ENCODE peak calls at places on chromosomes 4 and X, in four cellular contexts. W, U, Y and R are unnamed samples.
A peak's percentile ranks its signal among the peaks of the same experiment; 100 is the strongest.

GRCh38 chr4:3522326-3522640 is 9.9 kb downstream of the LRPAP1 start:
- DNase-seq in U (no peak), Y (no peak), W (no peak), R (no peak)

GRCh38 chr4:37895271-37895670 is 4.4 kb downstream of the TBC1D1 start:
- DNase-seq in W (no peak), Y (no peak), U (no peak), R (no peak)

GRCh38 chr4:41363384-41363981 is 106.8 kb downstream of the UCHL1 start:
- DNase-seq in Y (no peak), U (peak; percentile 60), W (peak; percentile 75), R (peak; percentile 77)

GRCh38 chr4:65668201-65669007 is 1.9 kb downstream of the EPHA5 start:
- DNase-seq in Y (peak; percentile 36), W (peak; percentile 63), U (no peak), R (no peak)

GRCh38 chrX:110914281-110914680 is 118.7 kb upstream of the CHRDL1 start:
- DNase-seq in Y (no peak), W (peak; percentile 39), U (no peak), R (no peak)

GRCh38 chr4:171279131-171279530 is 534.1 kb upstream of the GALNTL6 start:
- DNase-seq in W (no peak), Y (no peak), U (no peak), R (no peak)

GRCh38 chr4:33924801-33925200 is 2319.5 kb downstream of the ARAP2 start:
- DNase-seq in U (no peak), Y (no peak), W (peak; percentile 35), R (no peak)

GRCh38 chr4:184648220-184649025 is 824 bp downstream of the CASP3 start:
- DNase-seq in U (peak; percentile 83), Y (peak; percentile 69), W (peak; percentile 56), R (peak; percentile 68)

GRCh38 chr4:38326499-38326898 is 337.5 kb upstream of the KLF3 start:
- DNase-seq in Y (no peak), U (no peak), W (no peak), R (no peak)

GRCh38 chrX:78303086-78303485 is 24.3 kb downstream of the CYSLTR1 start:
- DNase-seq in Y (no peak), W (no peak), U (no peak), R (no peak)

GRCh38 chr4:173494013-173494970 is 35.7 kb downstream of the HAND2 start:
- DNase-seq in U (peak; percentile 46), W (peak; percentile 52), Y (peak; percentile 83), R (no peak)

GRCh38 chrX:72306851-72307645 is 1.3 kb upstream of the CITED1 start:
- DNase-seq in Y (peak; percentile 48), U (peak; percentile 40), W (peak; percentile 62), R (peak; percentile 60)

GRCh38 chr4:133188433-133189175 is 39.5 kb downstream of the PCDH10 start:
- DNase-seq in U (no peak), Y (no peak), W (no peak), R (no peak)

GRCh38 chr4:158182736-158183135 is 9.9 kb upstream of the GASK1B start:
- DNase-seq in U (no peak), W (no peak), Y (no peak), R (no peak)

GRCh38 chr4:41360911-41361830 is 104.4 kb downstream of the UCHL1 start:
- DNase-seq in Y (peak; percentile 54), U (peak; percentile 53), W (no peak), R (peak; percentile 75)

GRCh38 chrX:154024271-154024670 is 4.6 kb upstream of the IRAK1 start:
- DNase-seq in U (no peak), Y (no peak), W (no peak), R (no peak)

GRCh38 chrX:11664211-11664888 is 1.4 kb downstream of the ARHGAP6 start:
- DNase-seq in Y (peak; percentile 18), W (peak; percentile 2), U (no peak), R (no peak)

GRCh38 chr4:60648774-60649173 is 551.4 kb upstream of the ADGRL3 start:
- DNase-seq in Y (no peak), W (no peak), U (no peak), R (no peak)

GRCh38 chrX:10579753-10580060 is 40.7 kb downstream of the MID1 start:
- DNase-seq in Y (no peak), W (peak; percentile 68), U (no peak), R (no peak)

GRCh38 chrX:129659861-129660260 is 5.1 kb upstream of the APLN start:
- DNase-seq in W (no peak), U (no peak), Y (no peak), R (no peak)

GRCh38 chr4:80265571-80266266 is 745 bp upstream of the FGF5 start:
- DNase-seq in W (peak; percentile 84), Y (peak; percentile 52), U (no peak), R (no peak)

GRCh38 chr4:169410839-169411770 is 140.3 kb upstream of the SH3RF1 start:
- DNase-seq in U (peak; percentile 23), W (peak; percentile 72), Y (peak; percentile 10), R (no peak)

GRCh38 chrX:47814853-47815252 is 21.8 kb upstream of the ZNF81 start:
- DNase-seq in U (no peak), W (no peak), Y (no peak), R (no peak)

GRCh38 chr4:13580018-13580417 is 35.7 kb upstream of the NKX3-2 start:
- DNase-seq in U (no peak), Y (no peak), W (no peak), R (no peak)

GRCh38 chrX:1109580-1110119 is 102.8 kb downstream of the CRLF2 start:
- DNase-seq in Y (no peak), W (no peak), U (no peak), R (no peak)

DNA sequence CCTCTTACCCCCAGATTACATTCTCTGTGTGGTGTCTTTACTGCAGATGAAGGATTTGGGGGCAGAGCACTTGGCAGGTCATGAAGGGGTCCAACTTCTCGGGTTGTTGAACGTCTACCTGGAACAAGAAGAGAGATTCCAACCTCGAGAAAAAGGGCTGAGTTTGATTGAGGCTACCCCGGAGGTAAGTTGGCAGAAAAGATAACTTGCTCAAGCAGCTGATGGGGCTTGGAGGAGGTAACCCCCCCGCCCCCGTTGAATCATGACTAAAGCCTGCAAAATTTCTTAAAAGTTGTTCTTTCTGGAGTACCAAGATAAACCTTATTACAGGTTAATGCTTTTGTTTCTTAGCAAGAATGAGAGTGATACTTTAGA is 1.5 kb downstream of the CCNG2 start:
- DNase-seq in U (no peak), Y (no peak), W (no peak), R (no peak)
- H3K27ac ChIP-seq in U (peak overlapping the region; percentile 91), Y (peak overlapping the region; percentile 96), W (peak overlapping the region; percentile 98), R (peak overlapping the region; percentile 88)

GRCh38 chr4:87529187-87529586 is at the start of gene SPARCL1:
- DNase-seq in Y (peak; percentile 54), W (no peak), U (peak; percentile 63), R (peak; percentile 68)
- H3K27ac ChIP-seq in Y (peak within 1 kb of the TSS; percentile 56), W (no peak within 1 kb of the TSS), U (peak within 1 kb of the TSS; percentile 91), R (peak within 1 kb of the TSS; percentile 87)

GRCh38 chrX:115650916-115651315 is 89.9 kb downstream of the PLS3 start:
- DNase-seq in W (peak; percentile 23), U (no peak), Y (peak; percentile 59), R (no peak)

GRCh38 chrX:115652221-115652620 is 91.2 kb downstream of the PLS3 start:
- DNase-seq in W (no peak), Y (no peak), U (no peak), R (no peak)

GRCh38 chrX:115649461-115650063 is 88.6 kb downstream of the PLS3 start:
- DNase-seq in W (no peak), U (no peak), Y (no peak), R (no peak)

DNA sequence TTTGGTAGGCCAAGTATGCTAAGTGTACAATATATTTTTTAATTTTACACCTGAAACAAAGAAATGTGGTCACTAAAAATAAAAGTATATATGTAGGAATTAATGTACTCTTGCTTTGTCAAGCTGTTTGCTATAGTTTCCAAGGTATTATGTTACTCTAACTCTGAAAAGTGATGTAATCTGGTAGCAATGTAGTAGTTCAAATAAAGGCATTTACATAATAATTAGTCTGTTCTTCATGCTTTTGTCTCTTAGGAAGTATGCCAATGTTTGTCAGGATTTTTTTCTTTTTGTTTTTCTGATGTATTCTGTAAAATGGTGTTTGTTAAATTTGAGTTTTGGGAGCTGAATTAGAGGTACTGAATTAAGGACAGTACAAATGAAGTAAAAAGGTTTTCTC is 89.5 kb downstream of the PLS3 start:
- DNase-seq in U (no peak), W (peak; percentile 24), Y (no peak), R (no peak)
- H3K27ac ChIP-seq in U (no peak overlapping the region), W (peak overlapping the region; percentile 56), Y (no peak overlapping the region), R (no peak overlapping the region)

GRCh38 chr4:119697887-119698393 is 69.3 kb upstream of the PDE5A start:
- DNase-seq in Y (no peak), U (no peak), W (no peak), R (no peak)

GRCh38 chr4:119695216-119695615 is 66.6 kb upstream of the PDE5A start:
- DNase-seq in Y (no peak), W (no peak), U (no peak), R (no peak)

GRCh38 chr4:119692001-119692400 is 63.4 kb upstream of the PDE5A start:
- DNase-seq in Y (no peak), W (peak; percentile 26), U (no peak), R (no peak)

GRCh38 chr4:119693127-119693526 is 64.5 kb upstream of the PDE5A start:
- DNase-seq in Y (no peak), U (peak; percentile 15), W (no peak), R (no peak)

DNA sequence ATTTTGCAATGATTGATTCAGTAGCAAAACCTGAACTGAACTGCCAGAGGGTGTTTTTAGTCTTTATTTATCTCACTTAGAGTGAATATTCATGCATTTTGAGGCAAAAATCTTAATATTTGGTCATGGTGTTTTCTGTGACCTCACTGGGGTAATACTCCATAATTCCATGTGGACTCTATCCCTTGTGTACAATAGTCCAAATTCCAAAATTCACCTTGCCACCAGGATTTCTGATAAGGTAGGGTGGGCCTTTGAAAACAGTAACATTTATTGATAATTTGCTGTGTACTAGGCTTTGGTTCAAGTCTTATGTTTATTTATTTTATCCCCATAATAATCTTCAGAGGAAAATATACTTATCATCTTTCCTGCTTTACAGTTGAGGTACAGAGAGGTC is 68.4 kb upstream of the PDE5A start:
- DNase-seq in Y (no peak), W (no peak), U (no peak), R (no peak)
- H3K27ac ChIP-seq in Y (no peak overlapping the region), W (no peak overlapping the region), U (no peak overlapping the region), R (no peak overlapping the region)

DNA sequence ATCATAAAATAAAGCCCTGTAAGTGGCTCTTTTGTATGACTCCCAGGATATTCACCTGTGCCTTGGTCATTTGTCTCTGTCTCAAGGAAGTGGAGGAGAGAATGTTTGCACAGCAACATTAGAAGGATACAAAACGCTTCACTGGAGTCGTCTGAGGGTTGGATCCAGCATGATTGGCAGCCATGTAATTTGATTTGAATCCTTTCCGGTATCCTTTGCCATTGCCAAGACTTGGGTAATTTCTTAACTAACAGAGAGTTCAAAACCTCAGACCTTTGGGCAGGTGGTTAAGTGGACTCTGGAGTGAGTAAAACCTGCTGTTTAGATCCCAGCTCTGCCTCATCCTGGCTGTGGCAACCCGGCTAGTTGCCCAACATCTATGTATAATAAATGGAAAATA is 93.8 kb upstream of the RBPJ start:
- DNase-seq in W (no peak), Y (no peak), U (no peak), R (no peak)
- H3K27ac ChIP-seq in W (no peak overlapping the region), Y (no peak overlapping the region), U (no peak overlapping the region), R (no peak overlapping the region)

DNA sequence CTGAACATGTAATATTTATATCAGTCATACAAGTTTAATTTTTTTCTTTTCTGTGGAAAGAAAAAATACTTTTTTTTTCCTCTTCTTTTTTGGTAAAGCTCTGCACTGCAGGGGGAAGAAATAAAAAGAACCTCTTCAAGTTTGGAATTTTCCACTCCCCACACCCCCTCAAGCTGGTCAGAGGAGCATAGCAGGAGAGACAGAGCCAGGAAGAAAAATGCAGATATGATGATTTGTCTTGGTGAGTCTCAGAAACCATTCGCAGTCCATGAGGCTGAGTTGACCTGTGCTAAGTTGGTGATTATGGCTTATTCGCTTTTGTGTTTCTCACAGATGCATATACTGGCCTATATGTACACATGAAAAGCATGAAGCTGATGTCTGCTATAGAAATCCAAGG is 206.0 kb downstream of the LDB2 start:
- DNase-seq in U (no peak), Y (no peak), W (peak; percentile 68), R (no peak)
- H3K27ac ChIP-seq in U (peak overlapping the region; percentile 18), Y (peak overlapping the region; percentile 38), W (no peak overlapping the region), R (no peak overlapping the region)